ENCODE peak calls at places on chromosomes 13 and 19, in seven cellular contexts. S is ovary; D is CD4-positive, alpha-beta T cell; X is WERI-Rb-1; T is H1; Q is tibial artery; U is BE2C. V is an unnamed sample.

GRCh38 chr13:109783447-109783814 is 3.0 kb downstream of the IRS2 start:
- DNase-seq in S (no peak), D (no peak), X (peak; percentile 36), T (no peak), Q (peak; percentile 73), U (peak; percentile 66), V (no peak)

GRCh38 chr13:29676535-29676934 is 81.0 kb upstream of the SLC7A1 start:
- DNase-seq in S (no peak), D (no peak), X (no peak), T (no peak), Q (no peak), U (no peak), V (no peak)

GRCh38 chr19:15113245-15114152 is 6.3 kb downstream of the SYDE1 start:
- DNase-seq in S (no peak), D (no peak), X (no peak), T (no peak), Q (no peak), U (no peak), V (peak; percentile 29)

GRCh38 chr13:23953860-23954512 is 56.7 kb upstream of the C1QTNF9B start:
- DNase-seq in S (no peak), D (no peak), X (no peak), T (no peak), Q (no peak), U (no peak), V (no peak)

GRCh38 chr13:113874579-113875428 is 10.9 kb upstream of the GAS6 start:
- DNase-seq in S (no peak), D (no peak), X (no peak), T (no peak), Q (peak; percentile 62), U (no peak), V (no peak)

GRCh38 chr19:21482863-21483276 is 22.5 kb upstream of the ZNF429 start:
- DNase-seq in S (peak; percentile 54), D (peak; percentile 68), X (peak; percentile 70), T (peak; percentile 74), Q (peak; percentile 89), U (peak; percentile 67), V (no peak)

GRCh38 chr13:33352023-33352422 is 66.5 kb upstream of the STARD13 start:
- DNase-seq in S (no peak), D (no peak), X (no peak), T (no peak), Q (no peak), U (no peak), V (no peak)

GRCh38 chr19:15320118-15320517 is 12.2 kb downstream of the BRD4 start:
- DNase-seq in S (no peak), D (no peak), X (no peak), T (no peak), Q (no peak), U (no peak), V (no peak)

GRCh38 chr19:38194061-38194701 is 29.8 kb downstream of the DPF1 start:
- DNase-seq in S (no peak), D (no peak), X (no peak), T (no peak), Q (no peak), U (no peak), V (no peak)

GRCh38 chr13:30790592-30790991 is 55.2 kb downstream of the ALOX5AP start:
- DNase-seq in S (no peak), D (no peak), X (no peak), T (no peak), Q (no peak), U (no peak), V (no peak)

GRCh38 chr19:1445932-1446712 is 3.8 kb upstream of the APC2 start:
- DNase-seq in S (no peak), D (no peak), X (peak; percentile 78), T (no peak), Q (no peak), U (peak; percentile 82), V (no peak)

GRCh38 chr13:50731400-50731799 is 112.1 kb downstream of the DLEU7 start:
- DNase-seq in S (no peak), D (no peak), X (no peak), T (no peak), Q (no peak), U (no peak), V (no peak)

GRCh38 chr19:2033825-2034159 is 17.3 kb downstream of the MKNK2 start:
- DNase-seq in S (no peak), D (no peak), X (no peak), T (no peak), Q (no peak), U (no peak), V (no peak)

GRCh38 chr13:105341758-105342157 is 1193.7 kb downstream of the EFNB2 start:
- DNase-seq in S (no peak), D (no peak), X (no peak), T (no peak), Q (no peak), U (no peak), V (no peak)

GRCh38 chr13:51230473-51231105 is 8.4 kb downstream of the FAM124A start:
- DNase-seq in S (peak; percentile 66), D (no peak), X (peak; percentile 7), T (no peak), Q (no peak), U (no peak), V (no peak)

GRCh38 chr19:31699421-31699820 is 350.2 kb upstream of the TSHZ3 start:
- DNase-seq in S (no peak), D (no peak), X (no peak), T (no peak), Q (no peak), U (no peak), V (no peak)

GRCh38 chr19:723247-723646 is 14.5 kb downstream of the PALM start:
- DNase-seq in S (peak; percentile 57), D (no peak), X (no peak), T (no peak), Q (no peak), U (no peak), V (no peak)

GRCh38 chr13:110107568-110108347 is 199.2 kb downstream of the COL4A1 start:
- DNase-seq in S (no peak), D (no peak), X (peak; percentile 71), T (no peak), Q (no peak), U (no peak), V (no peak)

GRCh38 chr19:10334340-10335148 is 1.2 kb upstream of the RAVER1 start:
- DNase-seq in S (peak; percentile 94), D (peak; percentile 8), X (peak; percentile 62), T (peak; percentile 70), Q (peak; percentile 98), U (peak; percentile 96), V (no peak)

GRCh38 chr13:66995366-66995663 is 234.8 kb downstream of the PCDH9 start:
- DNase-seq in S (no peak), D (no peak), X (no peak), T (no peak), Q (no peak), U (no peak), V (no peak)

DNA sequence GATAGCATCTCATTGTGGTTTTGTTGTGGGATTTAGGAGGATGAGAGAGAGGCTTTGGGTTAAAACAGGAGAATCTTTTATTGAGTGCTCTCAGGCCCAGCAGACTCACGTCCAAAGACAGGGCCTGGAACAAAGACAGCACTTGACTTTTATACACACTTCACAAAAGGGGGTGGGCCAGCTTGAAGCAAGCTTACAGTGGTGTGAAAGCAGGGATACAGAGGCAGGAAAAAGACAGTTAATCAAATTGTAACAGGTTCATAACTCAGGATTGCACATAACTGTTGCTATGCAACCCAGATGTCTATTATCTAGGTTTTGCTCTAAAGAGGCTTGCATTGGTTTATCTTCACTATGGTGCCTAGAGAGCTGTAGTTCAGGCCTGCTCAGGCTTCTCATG is 42.3 kb upstream of the CEACAM21 start:
- DNase-seq in S (no peak), D (no peak), X (no peak), T (no peak), Q (no peak), U (no peak), V (no peak)
- H3K9me3 ChIP-seq in S (no peaks in the 10 kb centered on the region), D (no peaks in the 10 kb centered on the region), X (peaks cover 16% of the 10 kb centered on the region), T (peaks cover 21% of the 10 kb centered on the region), Q (no peaks in the 10 kb centered on the region), U (no peaks in the 10 kb centered on the region), V (no peaks in the 10 kb centered on the region)

DNA sequence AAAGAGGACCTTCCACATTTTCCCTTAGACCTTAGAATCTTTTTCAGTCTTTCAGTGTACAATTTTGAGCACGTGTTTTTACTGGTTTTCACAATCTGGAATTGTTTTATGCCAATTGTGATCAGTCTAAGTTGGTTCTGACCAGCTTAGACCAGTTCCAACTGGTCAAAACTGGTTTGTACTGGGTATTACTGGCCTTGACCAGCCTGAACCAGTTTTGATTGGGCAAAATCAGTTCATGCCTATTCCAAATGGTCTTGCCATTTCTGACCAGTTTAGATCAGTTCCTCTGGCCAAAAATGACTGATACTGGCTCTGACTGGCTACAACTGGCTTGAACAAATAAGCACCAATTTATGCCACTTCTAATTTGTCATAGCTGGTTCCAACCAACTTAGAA is 36.4 kb downstream of the ZNF585A start:
- DNase-seq in S (no peak), D (no peak), X (no peak), T (no peak), Q (no peak), U (no peak), V (no peak)
- H3K9me3 ChIP-seq in S (peaks cover 7% of the 10 kb centered on the region), D (peaks cover 98% of the 10 kb centered on the region), X (peaks cover 41% of the 10 kb centered on the region), T (peaks cover 83% of the 10 kb centered on the region), Q (peaks cover 100% of the 10 kb centered on the region), U (peaks cover 11% of the 10 kb centered on the region), V (peaks cover 14% of the 10 kb centered on the region)

GRCh38 chr19:57106646-57107235 is 13.0 kb upstream of the USP29 start:
- DNase-seq in S (no peak), D (no peak), X (peak; percentile 32), T (no peak), Q (no peak), U (no peak), V (no peak)

GRCh38 chr19:57110592-57111328 is 9.0 kb upstream of the USP29 start:
- DNase-seq in S (no peak), D (no peak), X (no peak), T (no peak), Q (no peak), U (no peak), V (no peak)

GRCh38 chr19:57103573-57104277 is 16.1 kb upstream of the USP29 start:
- DNase-seq in S (peak; percentile 49), D (peak; percentile 48), X (peak; percentile 68), T (no peak), Q (peak; percentile 67), U (peak; percentile 56), V (peak; percentile 9)

GRCh38 chr19:57111329-57111644 is 8.5 kb upstream of the USP29 start:
- DNase-seq in S (no peak), D (no peak), X (no peak), T (no peak), Q (no peak), U (no peak), V (no peak)

DNA sequence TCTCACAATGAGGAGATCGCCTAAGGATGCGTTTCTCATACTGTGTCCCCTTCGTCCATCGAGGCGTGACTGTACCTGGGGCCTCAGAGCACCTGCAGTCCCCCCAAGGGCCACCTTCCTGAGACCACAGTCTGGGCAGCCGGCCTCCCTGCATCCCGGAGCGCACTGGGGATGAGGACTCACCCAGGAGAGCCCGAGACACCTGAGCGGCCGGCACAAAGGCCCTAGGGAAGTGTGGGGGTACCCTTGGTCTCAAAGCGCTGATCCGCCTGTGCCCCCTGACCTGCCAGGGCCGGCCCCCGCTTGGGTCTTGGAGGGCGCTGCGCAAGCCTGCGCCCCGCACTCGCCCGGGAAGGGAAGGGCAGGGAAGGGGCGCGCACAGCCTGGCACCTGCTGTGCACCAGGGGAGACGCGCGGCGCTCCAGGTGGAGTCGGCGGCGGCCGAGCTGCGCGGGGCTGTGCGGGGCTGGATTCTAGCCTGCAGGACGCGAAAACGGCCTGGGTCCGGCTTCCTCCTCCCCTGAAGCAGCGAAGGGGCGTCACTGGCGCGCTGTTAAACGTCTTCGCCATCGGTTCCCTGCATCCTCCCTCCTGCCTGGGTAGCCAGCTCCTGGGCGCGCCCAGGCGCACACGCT is 13.7 kb upstream of the USP29 start:
- DNase-seq in S (no peak), D (no peak), X (no peak), T (no peak), Q (no peak), U (no peak), V (no peak)
- H3K9me3 ChIP-seq in S (no peaks in the 10 kb centered on the region), D (peaks cover 15% of the 10 kb centered on the region), X (peaks cover 18% of the 10 kb centered on the region), T (peaks cover 27% of the 10 kb centered on the region), Q (peaks cover 10% of the 10 kb centered on the region), U (no peaks in the 10 kb centered on the region), V (peaks cover 3% of the 10 kb centered on the region)

GRCh38 chr19:57559008-57559403 is 657 bp downstream of the ZNF550 start:
- DNase-seq in S (no peak), D (no peak), X (peak; percentile 15), T (no peak), Q (no peak), U (peak; percentile 15), V (no peak)
- H3K9me3 ChIP-seq in S (no peaks in the 10 kb centered on the region), D (peaks cover 20% of the 10 kb centered on the region), X (peaks cover 14% of the 10 kb centered on the region), T (peaks cover 14% of the 10 kb centered on the region), Q (peaks cover 68% of the 10 kb centered on the region), U (peaks cover 4% of the 10 kb centered on the region), V (peaks cover 2% of the 10 kb centered on the region)